ENCODE peak calls at places on chromosomes 5 and 9, in nine cellular contexts. One of them, this sample, is unnamed.

GRCh38 chr5:43515678-43516048 is 715 bp upstream of the C5orf34 start:
- DNase-seq in RWPE1: no peak
- DNase-seq in nucleus accumbens: no peak
- DNase-seq in BE2C: no peak
- DNase-seq in caudate nucleus: no peak
- DNase-seq in iris pigment epithelial cell: no peak
- DNase-seq in ascending aorta: no peak
- DNase-seq in stimulated activated CD4-positive, alpha-beta T cell treated with anti-CD3 and anti-CD28 coated beads, Interleukin-1b, Interleukin-23, amount 100 ng/mL, for 24 hours: no peak
- DNase-seq in left ventricle myocardium inferior: no peak
- DNase-seq in this sample: no peak

GRCh38 chr9:113624721-113625120 is 161.2 kb downstream of the RGS3 start:
- DNase-seq in stimulated activated CD4-positive, alpha-beta T cell treated with anti-CD3 and anti-CD28 coated beads, Interleukin-1b, Interleukin-23, amount 100 ng/mL, for 24 hours: no peak
- DNase-seq in left ventricle myocardium inferior: peak
- DNase-seq in BE2C: peak
- DNase-seq in ascending aorta: peak
- DNase-seq in iris pigment epithelial cell: no peak
- DNase-seq in nucleus accumbens: no peak
- DNase-seq in caudate nucleus: no peak
- DNase-seq in RWPE1: no peak
- DNase-seq in this sample: no peak

GRCh38 chr5:174177531-174177930 is 132.0 kb downstream of the NSG2 start:
- DNase-seq in iris pigment epithelial cell: no peak
- DNase-seq in BE2C: no peak
- DNase-seq in caudate nucleus: peak
- DNase-seq in stimulated activated CD4-positive, alpha-beta T cell treated with anti-CD3 and anti-CD28 coated beads, Interleukin-1b, Interleukin-23, amount 100 ng/mL, for 24 hours: no peak
- DNase-seq in ascending aorta: peak
- DNase-seq in RWPE1: no peak
- DNase-seq in left ventricle myocardium inferior: no peak
- DNase-seq in nucleus accumbens: peak
- DNase-seq in this sample: no peak

GRCh38 chr5:68007446-68007845 is 208.1 kb upstream of the PIK3R1 start:
- DNase-seq in stimulated activated CD4-positive, alpha-beta T cell treated with anti-CD3 and anti-CD28 coated beads, Interleukin-1b, Interleukin-23, amount 100 ng/mL, for 24 hours: no peak
- DNase-seq in RWPE1: no peak
- DNase-seq in BE2C: no peak
- DNase-seq in iris pigment epithelial cell: peak
- DNase-seq in nucleus accumbens: no peak
- DNase-seq in left ventricle myocardium inferior: peak
- DNase-seq in ascending aorta: no peak
- DNase-seq in caudate nucleus: no peak
- DNase-seq in this sample: peak

GRCh38 chr9:124491049-124491975 is 15.9 kb downstream of the NR5A1 start:
- DNase-seq in caudate nucleus: no peak
- DNase-seq in RWPE1: no peak
- DNase-seq in stimulated activated CD4-positive, alpha-beta T cell treated with anti-CD3 and anti-CD28 coated beads, Interleukin-1b, Interleukin-23, amount 100 ng/mL, for 24 hours: no peak
- DNase-seq in ascending aorta: no peak
- DNase-seq in left ventricle myocardium inferior: no peak
- DNase-seq in BE2C: no peak
- DNase-seq in iris pigment epithelial cell: no peak
- DNase-seq in nucleus accumbens: no peak
- DNase-seq in this sample: no peak

GRCh38 chr9:616694-617093 is 224.8 kb upstream of the DMRT1 start:
- DNase-seq in nucleus accumbens: no peak
- DNase-seq in BE2C: no peak
- DNase-seq in left ventricle myocardium inferior: no peak
- DNase-seq in iris pigment epithelial cell: no peak
- DNase-seq in caudate nucleus: no peak
- DNase-seq in ascending aorta: no peak
- DNase-seq in stimulated activated CD4-positive, alpha-beta T cell treated with anti-CD3 and anti-CD28 coated beads, Interleukin-1b, Interleukin-23, amount 100 ng/mL, for 24 hours: no peak
- DNase-seq in RWPE1: no peak
- DNase-seq in this sample: no peak

GRCh38 chr5:14922456-14922855 is 50.9 kb upstream of the ANKH start:
- DNase-seq in nucleus accumbens: no peak
- DNase-seq in caudate nucleus: no peak
- DNase-seq in RWPE1: no peak
- DNase-seq in ascending aorta: no peak
- DNase-seq in stimulated activated CD4-positive, alpha-beta T cell treated with anti-CD3 and anti-CD28 coated beads, Interleukin-1b, Interleukin-23, amount 100 ng/mL, for 24 hours: no peak
- DNase-seq in BE2C: no peak
- DNase-seq in left ventricle myocardium inferior: no peak
- DNase-seq in iris pigment epithelial cell: no peak
- DNase-seq in this sample: no peak

GRCh38 chr5:174692982-174693422 is 31.4 kb upstream of the MSX2 start:
- DNase-seq in left ventricle myocardium inferior: no peak
- DNase-seq in stimulated activated CD4-positive, alpha-beta T cell treated with anti-CD3 and anti-CD28 coated beads, Interleukin-1b, Interleukin-23, amount 100 ng/mL, for 24 hours: no peak
- DNase-seq in BE2C: peak
- DNase-seq in iris pigment epithelial cell: no peak
- DNase-seq in nucleus accumbens: no peak
- DNase-seq in caudate nucleus: no peak
- DNase-seq in RWPE1: no peak
- DNase-seq in ascending aorta: no peak
- DNase-seq in this sample: no peak

GRCh38 chr9:129514497-129514867 is 106.4 kb downstream of the C9orf50 start:
- DNase-seq in caudate nucleus: no peak
- DNase-seq in RWPE1: no peak
- DNase-seq in ascending aorta: no peak
- DNase-seq in BE2C: no peak
- DNase-seq in left ventricle myocardium inferior: no peak
- DNase-seq in stimulated activated CD4-positive, alpha-beta T cell treated with anti-CD3 and anti-CD28 coated beads, Interleukin-1b, Interleukin-23, amount 100 ng/mL, for 24 hours: no peak
- DNase-seq in iris pigment epithelial cell: no peak
- DNase-seq in nucleus accumbens: no peak
- DNase-seq in this sample: no peak

GRCh38 chr9:87886210-87887150 is 3.8 kb downstream of the SPATA31E1 start:
- DNase-seq in iris pigment epithelial cell: no peak
- DNase-seq in left ventricle myocardium inferior: no peak
- DNase-seq in RWPE1: no peak
- DNase-seq in caudate nucleus: no peak
- DNase-seq in stimulated activated CD4-positive, alpha-beta T cell treated with anti-CD3 and anti-CD28 coated beads, Interleukin-1b, Interleukin-23, amount 100 ng/mL, for 24 hours: no peak
- DNase-seq in nucleus accumbens: no peak
- DNase-seq in BE2C: peak
- DNase-seq in ascending aorta: no peak
- DNase-seq in this sample: no peak

GRCh38 chr9:87498046-87498815 is 564 bp downstream of the DAPK1 start:
- DNase-seq in nucleus accumbens: peak
- DNase-seq in ascending aorta: no peak
- DNase-seq in iris pigment epithelial cell: peak
- DNase-seq in RWPE1: peak
- DNase-seq in caudate nucleus: no peak
- DNase-seq in BE2C: peak
- DNase-seq in left ventricle myocardium inferior: peak
- DNase-seq in stimulated activated CD4-positive, alpha-beta T cell treated with anti-CD3 and anti-CD28 coated beads, Interleukin-1b, Interleukin-23, amount 100 ng/mL, for 24 hours: no peak
- DNase-seq in this sample: no peak

GRCh38 chr5:109916481-109917153 is 226.9 kb downstream of the MAN2A1 start:
- DNase-seq in caudate nucleus: no peak
- DNase-seq in iris pigment epithelial cell: no peak
- DNase-seq in nucleus accumbens: no peak
- DNase-seq in left ventricle myocardium inferior: no peak
- DNase-seq in stimulated activated CD4-positive, alpha-beta T cell treated with anti-CD3 and anti-CD28 coated beads, Interleukin-1b, Interleukin-23, amount 100 ng/mL, for 24 hours: no peak
- DNase-seq in ascending aorta: no peak
- DNase-seq in BE2C: no peak
- DNase-seq in RWPE1: no peak
- DNase-seq in this sample: no peak

GRCh38 chr5:16600397-16600796 is 16.4 kb downstream of the RETREG1 start:
- DNase-seq in ascending aorta: no peak
- DNase-seq in left ventricle myocardium inferior: peak
- DNase-seq in BE2C: peak
- DNase-seq in nucleus accumbens: peak
- DNase-seq in iris pigment epithelial cell: peak
- DNase-seq in caudate nucleus: peak
- DNase-seq in RWPE1: no peak
- DNase-seq in stimulated activated CD4-positive, alpha-beta T cell treated with anti-CD3 and anti-CD28 coated beads, Interleukin-1b, Interleukin-23, amount 100 ng/mL, for 24 hours: no peak
- DNase-seq in this sample: no peak

GRCh38 chr5:73183491-73183891 is 10.5 kb downstream of the TMEM174 start:
- DNase-seq in RWPE1: no peak
- DNase-seq in stimulated activated CD4-positive, alpha-beta T cell treated with anti-CD3 and anti-CD28 coated beads, Interleukin-1b, Interleukin-23, amount 100 ng/mL, for 24 hours: no peak
- DNase-seq in iris pigment epithelial cell: no peak
- DNase-seq in BE2C: no peak
- DNase-seq in caudate nucleus: no peak
- DNase-seq in nucleus accumbens: no peak
- DNase-seq in left ventricle myocardium inferior: no peak
- DNase-seq in ascending aorta: no peak
- DNase-seq in this sample: peak

GRCh38 chr5:177364159-177364962 is 6.6 kb downstream of the RGS14 start:
- DNase-seq in caudate nucleus: no peak
- DNase-seq in iris pigment epithelial cell: no peak
- DNase-seq in BE2C: no peak
- DNase-seq in RWPE1: no peak
- DNase-seq in stimulated activated CD4-positive, alpha-beta T cell treated with anti-CD3 and anti-CD28 coated beads, Interleukin-1b, Interleukin-23, amount 100 ng/mL, for 24 hours: no peak
- DNase-seq in ascending aorta: no peak
- DNase-seq in nucleus accumbens: no peak
- DNase-seq in left ventricle myocardium inferior: no peak
- DNase-seq in this sample: no peak

GRCh38 chr5:66239034-66239433 is 94.9 kb downstream of the SREK1 start:
- DNase-seq in iris pigment epithelial cell: no peak
- DNase-seq in BE2C: no peak
- DNase-seq in stimulated activated CD4-positive, alpha-beta T cell treated with anti-CD3 and anti-CD28 coated beads, Interleukin-1b, Interleukin-23, amount 100 ng/mL, for 24 hours: no peak
- DNase-seq in RWPE1: peak
- DNase-seq in nucleus accumbens: no peak
- DNase-seq in caudate nucleus: no peak
- DNase-seq in ascending aorta: no peak
- DNase-seq in left ventricle myocardium inferior: no peak
- DNase-seq in this sample: peak

GRCh38 chr5:135821802-135822201 is 12.7 kb upstream of the SLC25A48 start:
- DNase-seq in RWPE1: no peak
- DNase-seq in stimulated activated CD4-positive, alpha-beta T cell treated with anti-CD3 and anti-CD28 coated beads, Interleukin-1b, Interleukin-23, amount 100 ng/mL, for 24 hours: no peak
- DNase-seq in caudate nucleus: no peak
- DNase-seq in BE2C: no peak
- DNase-seq in iris pigment epithelial cell: no peak
- DNase-seq in left ventricle myocardium inferior: no peak
- DNase-seq in nucleus accumbens: no peak
- DNase-seq in ascending aorta: no peak
- DNase-seq in this sample: no peak

GRCh38 chr9:126624912-126625311 is 11.2 kb downstream of the LMX1B start:
- DNase-seq in RWPE1: no peak
- DNase-seq in ascending aorta: no peak
- DNase-seq in iris pigment epithelial cell: no peak
- DNase-seq in caudate nucleus: no peak
- DNase-seq in nucleus accumbens: no peak
- DNase-seq in BE2C: no peak
- DNase-seq in stimulated activated CD4-positive, alpha-beta T cell treated with anti-CD3 and anti-CD28 coated beads, Interleukin-1b, Interleukin-23, amount 100 ng/mL, for 24 hours: no peak
- DNase-seq in left ventricle myocardium inferior: no peak
- DNase-seq in this sample: no peak

GRCh38 chr9:116549786-116550660 is 137.1 kb upstream of the TRIM32 start:
- DNase-seq in BE2C: no peak
- DNase-seq in ascending aorta: no peak
- DNase-seq in RWPE1: no peak
- DNase-seq in stimulated activated CD4-positive, alpha-beta T cell treated with anti-CD3 and anti-CD28 coated beads, Interleukin-1b, Interleukin-23, amount 100 ng/mL, for 24 hours: no peak
- DNase-seq in caudate nucleus: no peak
- DNase-seq in iris pigment epithelial cell: peak
- DNase-seq in nucleus accumbens: no peak
- DNase-seq in left ventricle myocardium inferior: no peak
- DNase-seq in this sample: peak